ENCODE peak calls at places on chromosomes 13 and 19, in nine cellular contexts. One of them, this sample, is unnamed. For H3K36me3 and H3K4me1, the result is how much of the 10 kb centered on the place peaks cover.

GRCh38 chr19:33905473-33905936 is 108.8 kb downstream of the KCTD15 start:
- DNase-seq in CD8-positive, alpha-beta memory T cell: no peak
- DNase-seq in neuronal stem cell: peak
- DNase-seq in fibroblast of lung: peak
- DNase-seq in breast epithelium: peak
- DNase-seq in heart left ventricle: peak
- DNase-seq in left lung: no peak
- DNase-seq in IMR-90: no peak
- DNase-seq in ascending aorta: no peak
- DNase-seq in this sample: peak

GRCh38 chr19:13615890-13616289 is 109.6 kb upstream of the CACNA1A start:
- DNase-seq in CD8-positive, alpha-beta memory T cell: no peak
- DNase-seq in neuronal stem cell: no peak
- DNase-seq in fibroblast of lung: no peak
- DNase-seq in breast epithelium: no peak
- DNase-seq in heart left ventricle: no peak
- DNase-seq in left lung: no peak
- DNase-seq in IMR-90: peak
- DNase-seq in ascending aorta: no peak
- DNase-seq in this sample: no peak

GRCh38 chr19:19552811-19553210 is 14.7 kb downstream of the CILP2 start:
- DNase-seq in CD8-positive, alpha-beta memory T cell: no peak
- DNase-seq in neuronal stem cell: no peak
- DNase-seq in fibroblast of lung: peak
- DNase-seq in breast epithelium: no peak
- DNase-seq in heart left ventricle: no peak
- DNase-seq in left lung: no peak
- DNase-seq in IMR-90: no peak
- DNase-seq in ascending aorta: no peak
- DNase-seq in this sample: peak

GRCh38 chr19:5961969-5962945 is 15.7 kb downstream of the RANBP3 start:
- DNase-seq in CD8-positive, alpha-beta memory T cell: peak
- DNase-seq in neuronal stem cell: no peak
- DNase-seq in fibroblast of lung: peak
- DNase-seq in breast epithelium: peak
- DNase-seq in heart left ventricle: peak
- DNase-seq in left lung: no peak
- DNase-seq in IMR-90: peak
- DNase-seq in ascending aorta: no peak
- DNase-seq in this sample: peak

GRCh38 chr13:105307776-105308175 is 1227.7 kb downstream of the EFNB2 start:
- DNase-seq in CD8-positive, alpha-beta memory T cell: no peak
- DNase-seq in neuronal stem cell: no peak
- DNase-seq in fibroblast of lung: no peak
- DNase-seq in breast epithelium: no peak
- DNase-seq in heart left ventricle: no peak
- DNase-seq in left lung: no peak
- DNase-seq in IMR-90: no peak
- DNase-seq in ascending aorta: no peak
- DNase-seq in this sample: no peak

GRCh38 chr13:93249918-93250306 is 23.3 kb downstream of the GPC6 start:
- DNase-seq in CD8-positive, alpha-beta memory T cell: no peak
- DNase-seq in neuronal stem cell: no peak
- DNase-seq in fibroblast of lung: no peak
- DNase-seq in breast epithelium: no peak
- DNase-seq in heart left ventricle: no peak
- DNase-seq in left lung: no peak
- DNase-seq in IMR-90: no peak
- DNase-seq in ascending aorta: no peak
- DNase-seq in this sample: no peak

GRCh38 chr19:5826531-5827341 is 12.8 kb downstream of the FUT6 start:
- DNase-seq in CD8-positive, alpha-beta memory T cell: no peak
- DNase-seq in neuronal stem cell: peak
- DNase-seq in fibroblast of lung: no peak
- DNase-seq in breast epithelium: peak
- DNase-seq in heart left ventricle: peak
- DNase-seq in left lung: no peak
- DNase-seq in IMR-90: no peak
- DNase-seq in ascending aorta: no peak
- DNase-seq in this sample: peak

GRCh38 chr19:44585371-44586141 is 27.8 kb upstream of the IGSF23 start:
- DNase-seq in CD8-positive, alpha-beta memory T cell: no peak
- DNase-seq in neuronal stem cell: no peak
- DNase-seq in fibroblast of lung: peak
- DNase-seq in breast epithelium: no peak
- DNase-seq in heart left ventricle: no peak
- DNase-seq in left lung: no peak
- DNase-seq in IMR-90: peak
- DNase-seq in ascending aorta: no peak
- DNase-seq in this sample: peak

GRCh38 chr13:98182589-98182988 is 5.5 kb upstream of the RNF113B start:
- DNase-seq in CD8-positive, alpha-beta memory T cell: no peak
- DNase-seq in neuronal stem cell: no peak
- DNase-seq in fibroblast of lung: no peak
- DNase-seq in breast epithelium: no peak
- DNase-seq in heart left ventricle: no peak
- DNase-seq in left lung: no peak
- DNase-seq in IMR-90: no peak
- DNase-seq in ascending aorta: no peak
- DNase-seq in this sample: no peak

GRCh38 chr19:12603714-12604113 is 6.9 kb downstream of the ZNF490 start:
- DNase-seq in CD8-positive, alpha-beta memory T cell: no peak
- DNase-seq in neuronal stem cell: no peak
- DNase-seq in fibroblast of lung: peak
- DNase-seq in breast epithelium: no peak
- DNase-seq in heart left ventricle: no peak
- DNase-seq in left lung: no peak
- DNase-seq in IMR-90: peak
- DNase-seq in ascending aorta: no peak
- DNase-seq in this sample: peak

GRCh38 chr19:35908977-35909683 is 1.0 kb upstream of the TYROBP start:
- DNase-seq in CD8-positive, alpha-beta memory T cell: no peak
- DNase-seq in neuronal stem cell: no peak
- DNase-seq in fibroblast of lung: no peak
- DNase-seq in breast epithelium: peak
- DNase-seq in heart left ventricle: peak
- DNase-seq in left lung: peak
- DNase-seq in IMR-90: no peak
- DNase-seq in ascending aorta: peak
- DNase-seq in this sample: no peak

GRCh38 chr19:23554548-23554947 is 132.5 kb downstream of the ZNF675 start:
- DNase-seq in CD8-positive, alpha-beta memory T cell: no peak
- DNase-seq in neuronal stem cell: no peak
- DNase-seq in fibroblast of lung: no peak
- DNase-seq in breast epithelium: no peak
- DNase-seq in heart left ventricle: no peak
- DNase-seq in left lung: no peak
- DNase-seq in IMR-90: no peak
- DNase-seq in ascending aorta: no peak
- DNase-seq in this sample: no peak

GRCh38 chr19:10270616-10271394 is at the start of gene ICAM1:
- DNase-seq in CD8-positive, alpha-beta memory T cell: peak
- DNase-seq in neuronal stem cell: no peak
- DNase-seq in fibroblast of lung: peak
- DNase-seq in breast epithelium: peak
- DNase-seq in heart left ventricle: peak
- DNase-seq in left lung: peak
- DNase-seq in IMR-90: peak
- DNase-seq in ascending aorta: peak
- DNase-seq in this sample: no peak

GRCh38 chr13:111034811-111035210 is 80.3 kb upstream of the ARHGEF7 start:
- DNase-seq in CD8-positive, alpha-beta memory T cell: no peak
- DNase-seq in neuronal stem cell: no peak
- DNase-seq in fibroblast of lung: peak
- DNase-seq in breast epithelium: no peak
- DNase-seq in heart left ventricle: no peak
- DNase-seq in left lung: no peak
- DNase-seq in IMR-90: peak
- DNase-seq in ascending aorta: no peak
- DNase-seq in this sample: no peak

GRCh38 chr13:94537740-94538630 is 58.0 kb downstream of the TGDS start:
- DNase-seq in CD8-positive, alpha-beta memory T cell: no peak
- DNase-seq in neuronal stem cell: no peak
- DNase-seq in fibroblast of lung: peak
- DNase-seq in breast epithelium: no peak
- DNase-seq in heart left ventricle: no peak
- DNase-seq in left lung: no peak
- DNase-seq in IMR-90: no peak
- DNase-seq in ascending aorta: no peak
- DNase-seq in this sample: no peak

GRCh38 chr19:55249841-55250240 is 9.0 kb downstream of the PPP6R1 start:
- DNase-seq in CD8-positive, alpha-beta memory T cell: no peak
- DNase-seq in neuronal stem cell: no peak
- DNase-seq in fibroblast of lung: no peak
- DNase-seq in breast epithelium: no peak
- DNase-seq in heart left ventricle: peak
- DNase-seq in left lung: peak
- DNase-seq in IMR-90: no peak
- DNase-seq in ascending aorta: no peak
- DNase-seq in this sample: no peak

GRCh38 chr19:55246462-55247451 is 12.1 kb downstream of the PPP6R1 start:
- DNase-seq in CD8-positive, alpha-beta memory T cell: no peak
- DNase-seq in neuronal stem cell: no peak
- DNase-seq in fibroblast of lung: no peak
- DNase-seq in breast epithelium: no peak
- DNase-seq in heart left ventricle: peak
- DNase-seq in left lung: peak
- DNase-seq in IMR-90: no peak
- DNase-seq in ascending aorta: no peak
- DNase-seq in this sample: no peak

GRCh38 chr19:55248166-55248675 is 10.6 kb downstream of the PPP6R1 start:
- DNase-seq in CD8-positive, alpha-beta memory T cell: no peak
- DNase-seq in neuronal stem cell: no peak
- DNase-seq in fibroblast of lung: no peak
- DNase-seq in breast epithelium: no peak
- DNase-seq in heart left ventricle: peak
- DNase-seq in left lung: no peak
- DNase-seq in IMR-90: no peak
- DNase-seq in ascending aorta: no peak
- DNase-seq in this sample: peak

GRCh38 chr19:55248704-55249103 is 10.1 kb downstream of the PPP6R1 start:
- DNase-seq in CD8-positive, alpha-beta memory T cell: no peak
- DNase-seq in neuronal stem cell: no peak
- DNase-seq in fibroblast of lung: no peak
- DNase-seq in breast epithelium: no peak
- DNase-seq in heart left ventricle: peak
- DNase-seq in left lung: no peak
- DNase-seq in IMR-90: no peak
- DNase-seq in ascending aorta: no peak
- DNase-seq in this sample: no peak

GRCh38 chr19:55247621-55248099 is 11.2 kb downstream of the PPP6R1 start:
- DNase-seq in CD8-positive, alpha-beta memory T cell: no peak
- DNase-seq in neuronal stem cell: no peak
- DNase-seq in fibroblast of lung: peak
- DNase-seq in breast epithelium: no peak
- DNase-seq in heart left ventricle: peak
- DNase-seq in left lung: peak
- DNase-seq in IMR-90: no peak
- DNase-seq in ascending aorta: no peak
- DNase-seq in this sample: no peak
- H3K36me3 ChIP-seq in CD8-positive, alpha-beta memory T cell: under half
- H3K36me3 ChIP-seq in neuronal stem cell: under half
- H3K36me3 ChIP-seq in fibroblast of lung: under half
- H3K36me3 ChIP-seq in breast epithelium: under half
- H3K36me3 ChIP-seq in heart left ventricle: under half
- H3K36me3 ChIP-seq in left lung: half or more
- H3K36me3 ChIP-seq in IMR-90: under half
- H3K36me3 ChIP-seq in ascending aorta: under half
- H3K36me3 ChIP-seq in this sample: under half

GRCh38 chr13:36533806-36534205 is 101.5 kb downstream of the CCNA1 start:
- DNase-seq in CD8-positive, alpha-beta memory T cell: no peak
- DNase-seq in neuronal stem cell: no peak
- DNase-seq in fibroblast of lung: peak
- DNase-seq in breast epithelium: no peak
- DNase-seq in heart left ventricle: no peak
- DNase-seq in left lung: no peak
- DNase-seq in IMR-90: no peak
- DNase-seq in ascending aorta: no peak
- DNase-seq in this sample: no peak
- H3K4me1 ChIP-seq in CD8-positive, alpha-beta memory T cell: under half
- H3K4me1 ChIP-seq in neuronal stem cell: under half
- H3K4me1 ChIP-seq in fibroblast of lung: under half
- H3K4me1 ChIP-seq in breast epithelium: under half
- H3K4me1 ChIP-seq in heart left ventricle: under half
- H3K4me1 ChIP-seq in left lung: under half
- H3K4me1 ChIP-seq in IMR-90: under half
- H3K4me1 ChIP-seq in ascending aorta: under half
- H3K4me1 ChIP-seq in this sample: under half

GRCh38 chr19:2809387-2810140 is 10.1 kb upstream of the ZNF554 start:
- DNase-seq in CD8-positive, alpha-beta memory T cell: no peak
- DNase-seq in neuronal stem cell: no peak
- DNase-seq in fibroblast of lung: no peak
- DNase-seq in breast epithelium: no peak
- DNase-seq in heart left ventricle: peak
- DNase-seq in left lung: peak
- DNase-seq in IMR-90: no peak
- DNase-seq in ascending aorta: no peak
- DNase-seq in this sample: no peak
- H3K36me3 ChIP-seq in CD8-positive, alpha-beta memory T cell: under half
- H3K36me3 ChIP-seq in neuronal stem cell: half or more
- H3K36me3 ChIP-seq in fibroblast of lung: under half
- H3K36me3 ChIP-seq in breast epithelium: under half
- H3K36me3 ChIP-seq in heart left ventricle: under half
- H3K36me3 ChIP-seq in left lung: half or more
- H3K36me3 ChIP-seq in IMR-90: half or more
- H3K36me3 ChIP-seq in ascending aorta: under half
- H3K36me3 ChIP-seq in this sample: under half

GRCh38 chr13:46593403-46593802 is 40.4 kb downstream of the LRCH1 start:
- DNase-seq in CD8-positive, alpha-beta memory T cell: no peak
- DNase-seq in neuronal stem cell: no peak
- DNase-seq in fibroblast of lung: no peak
- DNase-seq in breast epithelium: no peak
- DNase-seq in heart left ventricle: no peak
- DNase-seq in left lung: peak
- DNase-seq in IMR-90: no peak
- DNase-seq in ascending aorta: no peak
- DNase-seq in this sample: no peak

GRCh38 chr13:46595918-46596315 is 42.9 kb downstream of the LRCH1 start:
- DNase-seq in CD8-positive, alpha-beta memory T cell: no peak
- DNase-seq in neuronal stem cell: no peak
- DNase-seq in fibroblast of lung: no peak
- DNase-seq in breast epithelium: no peak
- DNase-seq in heart left ventricle: no peak
- DNase-seq in left lung: no peak
- DNase-seq in IMR-90: no peak
- DNase-seq in ascending aorta: no peak
- DNase-seq in this sample: no peak

GRCh38 chr13:46592410-46592809 is 39.4 kb downstream of the LRCH1 start:
- DNase-seq in CD8-positive, alpha-beta memory T cell: no peak
- DNase-seq in neuronal stem cell: no peak
- DNase-seq in fibroblast of lung: peak
- DNase-seq in breast epithelium: no peak
- DNase-seq in heart left ventricle: no peak
- DNase-seq in left lung: no peak
- DNase-seq in IMR-90: no peak
- DNase-seq in ascending aorta: no peak
- DNase-seq in this sample: no peak

GRCh38 chr13:46596501-46596900 is 43.5 kb downstream of the LRCH1 start:
- DNase-seq in CD8-positive, alpha-beta memory T cell: no peak
- DNase-seq in neuronal stem cell: no peak
- DNase-seq in fibroblast of lung: no peak
- DNase-seq in breast epithelium: no peak
- DNase-seq in heart left ventricle: no peak
- DNase-seq in left lung: no peak
- DNase-seq in IMR-90: no peak
- DNase-seq in ascending aorta: no peak
- DNase-seq in this sample: no peak

GRCh38 chr13:46595136-46595917 is 42.4 kb downstream of the LRCH1 start:
- DNase-seq in CD8-positive, alpha-beta memory T cell: no peak
- DNase-seq in neuronal stem cell: no peak
- DNase-seq in fibroblast of lung: peak
- DNase-seq in breast epithelium: peak
- DNase-seq in heart left ventricle: no peak
- DNase-seq in left lung: no peak
- DNase-seq in IMR-90: peak
- DNase-seq in ascending aorta: no peak
- DNase-seq in this sample: peak
- H3K4me1 ChIP-seq in CD8-positive, alpha-beta memory T cell: under half
- H3K4me1 ChIP-seq in neuronal stem cell: under half
- H3K4me1 ChIP-seq in fibroblast of lung: under half
- H3K4me1 ChIP-seq in breast epithelium: under half
- H3K4me1 ChIP-seq in heart left ventricle: under half
- H3K4me1 ChIP-seq in left lung: under half
- H3K4me1 ChIP-seq in IMR-90: under half
- H3K4me1 ChIP-seq in ascending aorta: under half
- H3K4me1 ChIP-seq in this sample: under half

This sample was measured in cardiac muscle cell.